ENCODE peak calls at places on chromosomes 11 and 22, in eight cellular contexts. S, C, R, W, Y, T, P and V are unnamed samples.

GRCh38 chr11:44066732-44067131 is 662 bp downstream of the ACCS start:
- DNase-seq in S (peak; percentile 80), C (peak; percentile 79), R (no peak), W (no peak), Y (peak; percentile 72), T (no peak), P (peak; percentile 25), V (no peak)

GRCh38 chr22:45574069-45574703 is 71.5 kb downstream of the FBLN1 start:
- DNase-seq in S (no peak), C (no peak), R (no peak), W (peak; percentile 74), Y (no peak), T (no peak), P (no peak), V (peak; percentile 60)

GRCh38 chr22:22110548-22111266 is 128.1 kb upstream of the TOP3B start:
- DNase-seq in S (peak; percentile 70), C (peak; percentile 70), R (peak; percentile 91), W (peak; percentile 79), Y (peak; percentile 68), T (peak; percentile 60), P (no peak), V (no peak)

GRCh38 chr11:76102772-76103171 is 103.5 kb downstream of the WNT11 start:
- DNase-seq in S (peak; percentile 64), C (peak; percentile 78), R (no peak), W (no peak), Y (no peak), T (no peak), P (no peak), V (no peak)

GRCh38 chr11:88231894-88232482 is 56.7 kb upstream of the RAB38 start:
- DNase-seq in S (peak; percentile 75), C (peak; percentile 61), R (peak; percentile 14), W (no peak), Y (peak; percentile 47), T (peak; percentile 5), P (no peak), V (no peak)

GRCh38 chr11:34805937-34806336 is 110.2 kb downstream of the APIP start:
- DNase-seq in S (no peak), C (no peak), R (no peak), W (no peak), Y (no peak), T (no peak), P (no peak), V (no peak)

GRCh38 chr11:69925366-69926196 is 106.4 kb upstream of the FGF3 start:
- DNase-seq in S (no peak), C (no peak), R (no peak), W (peak; percentile 36), Y (no peak), T (no peak), P (peak; percentile 48), V (peak; percentile 47)

GRCh38 chr22:27212617-27213177 is 555.3 kb downstream of the MIAT start:
- DNase-seq in S (peak; percentile 100), C (peak; percentile 100), R (no peak), W (no peak), Y (peak; percentile 85), T (peak; percentile 52), P (peak; percentile 92), V (no peak)

GRCh38 chr11:26043665-26044064 is 288.3 kb upstream of the ANO3 start:
- DNase-seq in S (no peak), C (no peak), R (peak; percentile 23), W (no peak), Y (no peak), T (no peak), P (no peak), V (no peak)

GRCh38 chr22:34943830-34944229 is 122.1 kb upstream of the ISX start:
- DNase-seq in S (no peak), C (no peak), R (no peak), W (no peak), Y (no peak), T (no peak), P (no peak), V (no peak)

GRCh38 chr22:34761111-34761510 is 304.8 kb upstream of the ISX start:
- DNase-seq in S (no peak), C (no peak), R (no peak), W (no peak), Y (no peak), T (no peak), P (no peak), V (no peak)

GRCh38 chr11:72233056-72233772 is 8.6 kb downstream of the INPPL1 start:
- DNase-seq in S (no peak), C (no peak), R (no peak), W (no peak), Y (no peak), T (no peak), P (no peak), V (peak; percentile 47)

GRCh38 chr11:87057749-87058148 is 20.0 kb downstream of the TMEM135 start:
- DNase-seq in S (no peak), C (no peak), R (no peak), W (no peak), Y (no peak), T (no peak), P (no peak), V (no peak)

GRCh38 chr22:24455751-24456426 is 28.5 kb downstream of the ADORA2A start:
- DNase-seq in S (peak; percentile 20), C (peak; percentile 55), R (no peak), W (no peak), Y (no peak), T (no peak), P (no peak), V (no peak)

GRCh38 chr11:86644291-86644690 is 28.1 kb downstream of the ME3 start:
- DNase-seq in S (peak; percentile 77), C (peak; percentile 79), R (no peak), W (no peak), Y (peak; percentile 25), T (no peak), P (no peak), V (no peak)

DNA sequence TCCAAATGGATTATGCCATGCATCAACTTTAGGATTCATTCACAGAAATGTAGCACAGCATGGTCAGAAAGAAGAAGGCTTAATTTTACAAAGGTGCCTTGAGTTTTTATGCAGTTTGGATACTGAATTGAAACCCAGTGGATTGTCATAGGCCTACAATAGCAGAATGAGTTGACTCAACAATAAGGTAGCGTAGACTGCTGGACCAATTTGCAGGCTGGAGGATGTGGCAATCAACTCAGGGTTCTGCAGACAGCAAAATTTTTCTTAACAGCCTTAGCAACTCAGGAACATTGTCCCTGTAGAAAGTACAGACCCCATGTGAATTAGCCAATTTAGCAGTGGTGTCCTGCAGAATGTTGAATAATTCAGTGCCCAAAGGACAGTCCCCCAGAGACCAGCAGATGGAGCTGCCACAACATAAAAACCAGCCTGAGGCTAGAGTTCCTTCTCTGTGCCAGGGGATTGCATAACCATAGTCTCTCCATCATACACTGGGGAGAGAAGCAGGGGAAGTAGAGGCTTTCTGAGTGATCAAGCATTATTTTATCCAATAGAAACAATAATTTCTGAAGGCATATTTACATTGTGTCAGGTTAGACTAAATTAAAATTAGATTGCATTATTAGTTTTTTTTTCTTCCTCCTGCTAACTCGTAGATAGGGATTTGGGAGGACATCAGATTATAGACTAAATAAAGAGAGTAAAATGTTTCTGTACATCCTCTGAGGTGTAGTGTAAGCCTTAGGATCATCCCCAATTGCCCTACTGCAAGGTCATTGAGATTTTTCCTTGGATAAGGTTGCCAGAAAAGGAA is 20.3 kb upstream of the MRPL17 start:
- DNase-seq in S (peak; percentile 80), C (peak; percentile 86), R (peak; percentile 17), W (no peak), Y (peak; percentile 79), T (peak; percentile 23), P (peak; percentile 27), V (no peak)
- TF ChIP-seq CTCF in S (peak; percentile 66), C (peak; percentile 60), R (no peak), W (peak; percentile 59), Y (peak; percentile 78), T (peak; percentile 34), P (peak; percentile 43), V (peak; percentile 72)

DNA sequence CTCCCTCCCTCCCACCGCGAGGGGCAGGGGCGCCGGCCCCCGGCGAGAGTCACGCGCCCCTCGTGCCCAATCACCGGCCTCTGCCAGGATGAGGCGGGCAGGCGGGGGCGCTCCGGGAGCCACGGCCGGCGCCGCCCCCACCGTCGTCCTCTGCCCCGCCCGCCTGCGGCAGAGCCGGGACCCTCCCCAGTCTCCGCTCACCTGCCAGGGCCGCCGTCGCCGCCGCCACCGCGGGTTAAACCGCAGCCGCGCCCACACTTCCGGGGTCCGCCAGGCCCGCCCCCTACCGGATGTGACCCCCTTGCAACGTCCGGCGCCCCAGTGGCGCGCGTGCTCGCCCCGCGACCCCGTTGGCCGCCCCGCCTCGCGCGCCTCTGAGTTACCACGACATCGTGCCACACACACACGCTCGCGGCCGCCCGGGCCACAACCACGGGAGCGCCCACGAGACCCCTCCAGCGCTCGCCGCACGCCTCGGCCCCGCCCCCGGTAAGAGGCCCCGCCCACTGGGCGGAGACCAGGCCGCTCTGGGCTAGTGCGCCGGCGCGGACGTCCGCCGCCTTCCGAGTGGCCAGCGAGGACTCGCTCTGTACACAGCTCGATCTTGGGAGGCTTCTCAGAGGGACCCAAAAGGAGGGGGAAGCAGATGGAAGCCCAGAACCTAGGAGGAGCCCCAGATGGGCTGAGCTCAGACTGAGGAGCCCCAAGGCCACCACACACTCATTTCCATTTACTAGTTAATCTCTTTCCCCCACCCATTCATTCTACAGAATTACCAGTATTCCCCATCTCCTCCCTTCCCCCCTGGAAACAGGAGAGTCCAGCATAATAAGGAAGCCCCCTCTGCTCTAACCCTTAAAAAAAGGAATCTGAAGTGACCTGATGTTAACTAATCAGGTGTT is at the start of gene VPS37C:
- DNase-seq in S (peak; percentile 82), C (peak; percentile 91), R (peak; percentile 98), W (peak; percentile 97), Y (peak; percentile 77), T (peak; percentile 96), P (peak; percentile 84), V (peak; percentile 96)
- TF ChIP-seq CTCF in S (no peak), C (no peak), R (no peak), W (no peak), Y (peak; percentile 75), T (no peak), P (peak; percentile 27), V (peak; percentile 16)

GRCh38 chr11:1458340-1459218 is 28.0 kb downstream of the MOB2 start:
- DNase-seq in S (no peak), C (peak; percentile 64), R (no peak), W (peak; percentile 93), Y (no peak), T (peak; percentile 62), P (peak; percentile 91), V (peak; percentile 91)
- TF ChIP-seq CTCF in S (peak; percentile 26), C (peak; percentile 35), R (no peak), W (no peak), Y (peak; percentile 45), T (no peak), P (peak; percentile 39), V (peak; percentile 17)

GRCh38 chr11:74871037-74871436 is 77.9 kb downstream of the XRRA1 start:
- DNase-seq in S (peak; percentile 19), C (peak; percentile 18), R (no peak), W (no peak), Y (no peak), T (no peak), P (no peak), V (no peak)

GRCh38 chr11:74866557-74866956 is 82.3 kb downstream of the XRRA1 start:
- DNase-seq in S (no peak), C (no peak), R (no peak), W (no peak), Y (no peak), T (no peak), P (no peak), V (no peak)

DNA sequence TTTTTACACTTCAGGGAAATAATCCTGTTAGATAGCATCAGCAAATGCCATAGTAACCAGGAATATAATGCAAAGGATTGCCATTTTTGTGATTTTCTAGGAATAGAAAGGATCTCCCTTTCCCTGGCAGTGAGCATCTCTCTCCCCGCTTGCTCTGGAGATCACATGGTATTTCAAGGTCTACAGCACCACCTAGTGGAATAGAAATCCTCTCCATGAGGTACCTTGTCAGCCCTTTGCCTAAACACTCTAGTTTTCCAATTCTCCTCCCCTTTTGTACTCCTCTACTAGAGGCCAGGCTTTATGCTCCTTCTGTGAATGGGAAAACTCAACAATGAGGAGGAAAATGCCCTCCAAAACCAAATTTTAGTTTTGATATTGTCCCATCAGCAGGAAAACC is 78.4 kb downstream of the XRRA1 start:
- DNase-seq in S (peak; percentile 64), C (peak; percentile 71), R (peak; percentile 14), W (no peak), Y (peak; percentile 57), T (no peak), P (no peak), V (no peak)
- TF ChIP-seq CTCF in S (peak; percentile 37), C (peak; percentile 41), R (peak; percentile 21), W (no peak), Y (peak; percentile 81), T (no peak), P (no peak), V (peak; percentile 33)